ENCODE peak calls at places on chromosomes 12 and 14, in four cellular contexts. Y is heart left ventricle, J is fibroblast of the conjunctiva, V is iris pigment epithelial cell. Q is an unnamed sample.

GRCh38 chr14:51086044-51086443 is 8.9 kb downstream of the TRIM9 start:
- DNase-seq in Y (no peak), V (no peak), J (no peak), Q (no peak)

GRCh38 chr12:67811437-67812361 is 163.2 kb downstream of the DYRK2 start:
- DNase-seq in V (peak; percentile 95), J (peak; percentile 9), Y (no peak), Q (no peak)

GRCh38 chr12:2376855-2377657 is 324.3 kb downstream of the CACNA1C start:
- DNase-seq in J (no peak), V (no peak), Y (no peak), Q (no peak)

GRCh38 chr14:64826845-64827244 is 52.9 kb downstream of the SPTB start:
- DNase-seq in J (no peak), V (peak; percentile 45), Y (no peak), Q (no peak)

GRCh38 chr12:14723763-14724162 is 27.4 kb upstream of the GUCY2C start:
- DNase-seq in Y (peak; percentile 61), V (peak; percentile 60), J (peak; percentile 33), Q (peak; percentile 17)

GRCh38 chr14:95222870-95223398 is 65.6 kb upstream of the DICER1 start:
- DNase-seq in Y (no peak), J (peak; percentile 51), V (peak; percentile 93), Q (no peak)

GRCh38 chr12:116434155-116435065 is 124.8 kb upstream of the MAP1LC3B2 start:
- DNase-seq in V (peak; percentile 88), J (peak; percentile 87), Y (peak; percentile 83), Q (no peak)

GRCh38 chr12:10385181-10385613 is 4.6 kb downstream of the KLRK1 start:
- DNase-seq in Y (no peak), V (peak; percentile 93), J (peak; percentile 86), Q (no peak)

GRCh38 chr12:76608070-76608469 is 48.5 kb upstream of the OSBPL8 start:
- DNase-seq in J (no peak), Y (no peak), V (no peak), Q (no peak)

GRCh38 chr12:116771651-116772050 is 33.5 kb downstream of the RNFT2 start:
- DNase-seq in J (no peak), V (no peak), Y (no peak), Q (no peak)

GRCh38 chr14:79534703-79535353 is 676.5 kb downstream of the DIO2 start:
- DNase-seq in J (no peak), Y (no peak), V (no peak), Q (no peak)

GRCh38 chr12:14635776-14636175 is 60.6 kb downstream of the GUCY2C start:
- DNase-seq in J (no peak), Y (no peak), V (peak; percentile 15), Q (no peak)

GRCh38 chr14:87573581-87573980 is 419.4 kb downstream of the GALC start:
- DNase-seq in Y (no peak), J (no peak), V (no peak), Q (no peak)

GRCh38 chr12:93895096-93895460 is 217.9 kb downstream of the CRADD start:
- DNase-seq in J (no peak), Y (no peak), V (peak; percentile 53), Q (no peak)

GRCh38 chr12:1829306-1829900 is 9.0 kb downstream of the LRTM2 start:
- DNase-seq in V (no peak), J (no peak), Y (peak; percentile 32), Q (no peak)

GRCh38 chr14:64541261-64541970 is 875 bp downstream of the HSPA2 start:
- DNase-seq in Y (peak; percentile 70), V (no peak), J (no peak), Q (no peak)